ENCODE peak calls at places on chromosomes 6 and 20, in five cellular contexts. R, Y, A, B and T are unnamed samples. For H3K9me3, H3K4me1 and H3K36me3, the result is how much of the 10 kb centered on the place peaks cover.

GRCh38 chr20:32902456-32903420 is 44.0 kb downstream of the EFCAB8 start:
- DNase-seq in R (peak), Y (peak), A (peak), B (peak), T (peak)

GRCh38 chr6:35320031-35320410 is 22.3 kb upstream of the PPARD start:
- DNase-seq in R (no peak), Y (no peak), A (no peak), B (no peak), T (no peak)

GRCh38 chr6:40997256-40997957 is 41.6 kb downstream of the UNC5CL start:
- DNase-seq in R (peak), Y (no peak), A (peak), B (peak), T (peak)

GRCh38 chr6:30155522-30156261 is 5.3 kb downstream of the TRIM10 start:
- DNase-seq in R (no peak), Y (no peak), A (no peak), B (no peak), T (no peak)

GRCh38 chr6:37188962-37189510 is 19.1 kb downstream of the PIM1 start:
- DNase-seq in R (no peak), Y (no peak), A (no peak), B (no peak), T (no peak)

GRCh38 chr20:38032585-38033329 is 499 bp downstream of the TTI1 start:
- DNase-seq in R (no peak), Y (peak), A (no peak), B (no peak), T (peak)

GRCh38 chr20:13844296-13844695 is 59.5 kb downstream of the NDUFAF5 start:
- DNase-seq in R (no peak), Y (no peak), A (no peak), B (no peak), T (no peak)

GRCh38 chr6:168192195-168192900 is 113.3 kb upstream of the FRMD1 start:
- DNase-seq in R (no peak), Y (peak), A (no peak), B (no peak), T (peak)

GRCh38 chr20:57112448-57112847 is 154.0 kb downstream of the BMP7 start:
- DNase-seq in R (no peak), Y (no peak), A (no peak), B (no peak), T (no peak)

GRCh38 chr6:6583836-6584235 is 4.7 kb upstream of the LY86 start:
- DNase-seq in R (no peak), Y (no peak), A (peak), B (no peak), T (no peak)

GRCh38 chr20:10478205-10478604 is 43.1 kb downstream of the SLX4IP start:
- DNase-seq in R (no peak), Y (no peak), A (no peak), B (no peak), T (no peak)

GRCh38 chr6:32576261-32576660 is 13.4 kb downstream of the HLA-DRB1 start:
- DNase-seq in R (no peak), Y (no peak), A (no peak), B (no peak), T (no peak)

GRCh38 chr20:41615671-41616070 is 2.5 kb downstream of the CHD6 start:
- DNase-seq in R (no peak), Y (no peak), A (no peak), B (no peak), T (no peak)

GRCh38 chr6:13733178-13733851 is 21.7 kb upstream of the RANBP9 start:
- DNase-seq in R (peak), Y (no peak), A (no peak), B (peak), T (peak)

GRCh38 chr20:62832212-62832922 is 15.5 kb downstream of the COL9A3 start:
- DNase-seq in R (no peak), Y (peak), A (peak), B (no peak), T (peak)

GRCh38 chr20:2109425-2110210 is 8.0 kb downstream of the STK35 start:
- DNase-seq in R (no peak), Y (no peak), A (no peak), B (peak), T (peak)

GRCh38 chr20:21240394-21240793 is 62.7 kb upstream of the XRN2 start:
- DNase-seq in R (no peak), Y (no peak), A (no peak), B (no peak), T (no peak)

GRCh38 chr20:48877299-48877698 is 44.2 kb upstream of the ARFGEF2 start:
- DNase-seq in R (no peak), Y (no peak), A (no peak), B (no peak), T (peak)

GRCh38 chr6:137571854-137572253 is 77.7 kb upstream of the OLIG3 start:
- DNase-seq in R (peak), Y (no peak), A (peak), B (no peak), T (peak)

GRCh38 chr20:540391-541201 is 3.0 kb downstream of the CSNK2A1 start:
- DNase-seq in R (no peak), Y (no peak), A (no peak), B (no peak), T (no peak)

GRCh38 chr6:43188426-43188825 is 6.4 kb downstream of the CUL9 start:
- DNase-seq in R (no peak), Y (no peak), A (no peak), B (no peak), T (no peak)

GRCh38 chr6:26311012-26311384 is 54.0 kb upstream of the BTN3A2 start:
- DNase-seq in R (peak), Y (no peak), A (no peak), B (peak), T (peak)

GRCh38 chr20:10249048-10249770 is 30.6 kb downstream of the SNAP25 start:
- DNase-seq in R (peak), Y (no peak), A (no peak), B (no peak), T (no peak)

GRCh38 chr20:33685328-33686007 is 717 bp downstream of the E2F1 start:
- DNase-seq in R (no peak), Y (no peak), A (no peak), B (no peak), T (peak)

GRCh38 chr6:81720427-81720826 is 32.1 kb downstream of the TENT5A start:
- DNase-seq in R (no peak), Y (no peak), A (no peak), B (no peak), T (no peak)

GRCh38 chr6:139520321-139520768 is 145.9 kb upstream of the CITED2 start:
- DNase-seq in R (no peak), Y (no peak), A (no peak), B (no peak), T (no peak)

GRCh38 chr20:52105045-52105572 is 86.5 kb downstream of the ZFP64 start:
- DNase-seq in R (peak), Y (no peak), A (no peak), B (peak), T (no peak)

GRCh38 chr20:48722737-48723191 is 105.0 kb downstream of the PREX1 start:
- DNase-seq in R (no peak), Y (no peak), A (no peak), B (peak), T (no peak)

GRCh38 chr20:32285621-32286334 is 8.3 kb downstream of the KIF3B start:
- DNase-seq in R (peak), Y (no peak), A (no peak), B (peak), T (peak)

GRCh38 chr20:31934968-31935764 is 16.7 kb downstream of the PDRG1 start:
- DNase-seq in R (no peak), Y (no peak), A (no peak), B (no peak), T (no peak)

GRCh38 chr6:141153563-141153962 is 979.2 kb upstream of the GJE1 start:
- DNase-seq in R (no peak), Y (no peak), A (no peak), B (no peak), T (no peak)

GRCh38 chr6:144710207-144710606 is 425.1 kb downstream of the UTRN start:
- DNase-seq in R (peak), Y (no peak), A (no peak), B (peak), T (no peak)

GRCh38 chr20:32960849-32961731 is 43.1 kb downstream of the SUN5 start:
- DNase-seq in R (no peak), Y (no peak), A (no peak), B (no peak), T (no peak)

GRCh38 chr6:47473791-47474351 is 3.7 kb upstream of the CD2AP start:
- DNase-seq in R (no peak), Y (no peak), A (no peak), B (no peak), T (no peak)

GRCh38 chr6:111776236-111777189 is 96.7 kb downstream of the FYN start:
- DNase-seq in R (no peak), Y (no peak), A (no peak), B (peak), T (no peak)

GRCh38 chr20:5161536-5162164 is 34.8 kb downstream of the CDS2 start:
- DNase-seq in R (no peak), Y (no peak), A (no peak), B (no peak), T (no peak)

GRCh38 chr20:1377341-1377871 is 15.4 kb downstream of the FKBP1A start:
- DNase-seq in R (no peak), Y (no peak), A (no peak), B (no peak), T (peak)

GRCh38 chr6:166268431-166268830 is 39.8 kb downstream of the PRR18 start:
- DNase-seq in R (no peak), Y (no peak), A (no peak), B (no peak), T (no peak)

GRCh38 chr6:28953039-28953872 is 29.5 kb upstream of the TRIM27 start:
- DNase-seq in R (peak), Y (no peak), A (peak), B (peak), T (peak)
- H3K9me3 ChIP-seq in R (under half), Y (under half), A (under half), B (under half), T (under half)

GRCh38 chr20:50790651-50791277 is 4.1 kb upstream of the BCAS4 start:
- DNase-seq in R (peak), Y (peak), A (peak), B (peak), T (peak)

GRCh38 chr20:50788045-50788867 is 6.6 kb upstream of the BCAS4 start:
- DNase-seq in R (peak), Y (no peak), A (peak), B (peak), T (no peak)

GRCh38 chr20:50789968-50790650 is 4.8 kb upstream of the BCAS4 start:
- DNase-seq in R (no peak), Y (no peak), A (no peak), B (no peak), T (peak)

GRCh38 chr20:50787181-50787580 is 7.7 kb upstream of the BCAS4 start:
- DNase-seq in R (no peak), Y (no peak), A (no peak), B (no peak), T (no peak)

GRCh38 chr20:50788868-50789125 is 6.1 kb upstream of the BCAS4 start:
- DNase-seq in R (no peak), Y (no peak), A (no peak), B (peak), T (no peak)
- H3K4me1 ChIP-seq in R (under half), Y (under half), A (under half), B (under half), T (under half)

GRCh38 chr20:12054556-12054955 is 136.9 kb downstream of the BTBD3 start:
- DNase-seq in R (no peak), Y (no peak), A (no peak), B (no peak), T (no peak)
- H3K36me3 ChIP-seq in R (under half), Y (under half), A (under half), B (under half), T (under half)

GRCh38 chr20:29497261-29497671 is 1760.2 kb upstream of the DEFB115 start:
- DNase-seq in R (no peak), Y (peak), A (no peak), B (peak), T (peak)
- H3K9me3 ChIP-seq in R (under half), Y (under half), A (under half), B (under half), T (under half)

GRCh38 chr6:169701218-169701952 is 444 bp downstream of the WDR27 start:
- DNase-seq in R (no peak), Y (no peak), A (no peak), B (no peak), T (peak)
- H3K4me1 ChIP-seq in R (under half), Y (under half), A (under half), B (under half), T (under half)

DNA sequence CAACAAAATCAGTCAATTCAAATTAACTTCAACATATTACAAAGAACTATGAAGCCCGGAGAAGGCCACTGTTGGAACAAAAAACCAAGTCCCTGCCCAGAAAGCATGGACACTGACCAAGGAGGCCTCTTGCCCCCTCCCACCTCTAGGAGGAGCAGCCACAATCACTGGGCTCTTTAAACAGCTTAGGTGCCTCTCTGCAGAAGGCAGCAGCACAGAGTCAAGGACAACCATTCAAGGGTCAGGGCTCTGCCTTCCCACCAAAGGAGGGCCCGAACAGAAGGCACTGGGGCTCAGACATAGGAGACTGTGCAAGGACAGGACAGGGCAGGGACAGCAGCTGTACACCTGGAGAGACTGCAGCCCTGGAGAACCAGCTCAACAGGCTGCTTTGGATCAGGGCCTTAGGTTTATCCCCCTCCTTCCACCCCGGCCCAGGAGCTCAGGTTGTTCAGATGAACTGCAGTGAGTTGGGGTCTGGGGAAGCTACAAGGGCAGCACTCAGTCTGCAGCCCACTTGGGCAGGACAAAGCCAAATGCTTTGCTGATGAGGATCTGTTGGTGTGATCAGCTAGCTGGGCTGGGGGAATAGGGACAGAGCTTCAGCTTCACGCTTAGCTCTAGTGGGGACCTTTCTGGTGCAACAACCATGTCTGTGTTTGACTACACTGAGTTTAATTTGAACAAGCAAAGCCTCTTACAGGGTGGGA is 17.8 kb downstream of the TOMM34 start:
- DNase-seq in R (no peak), Y (no peak), A (no peak), B (no peak), T (no peak)
- H3K36me3 ChIP-seq in R (under half), Y (half or more), A (half or more), B (under half), T (under half)